ENCODE peak calls at places on chromosomes 6 and 20, in five cellular contexts. D, Q, O, L and C are unnamed samples.

GRCh38 chr6:111759836-111760785 is 113.1 kb downstream of the FYN start:
- DNase-seq in O (no peak), L (peak; percentile 94), Q (peak; percentile 71), D (no peak), C (no peak)

GRCh38 chr6:44784195-44784594 is 396.7 kb downstream of the CDC5L start:
- DNase-seq in Q (no peak), D (no peak), L (no peak), O (no peak), C (no peak)

GRCh38 chr6:36364669-36365479 is 22.6 kb downstream of the ETV7 start:
- DNase-seq in D (peak; percentile 64), O (no peak), Q (no peak), L (no peak), C (no peak)

GRCh38 chr6:109015185-109015584 is 79.5 kb downstream of the SESN1 start:
- DNase-seq in Q (no peak), D (no peak), L (no peak), O (no peak), C (no peak)

GRCh38 chr6:156687875-156688549 is 89.2 kb upstream of the ARID1B start:
- DNase-seq in D (peak; percentile 40), O (peak; percentile 64), Q (no peak), L (peak; percentile 45), C (peak; percentile 8)

GRCh38 chr20:58829531-58829941 is 21.2 kb downstream of the GNAS-AS1 start:
- DNase-seq in O (no peak), L (peak; percentile 18), Q (no peak), D (peak; percentile 50), C (no peak)

GRCh38 chr6:36123270-36124139 is 6.8 kb upstream of the MAPK13 start:
- DNase-seq in D (peak; percentile 86), O (peak; percentile 88), L (peak; percentile 80), Q (peak; percentile 33), C (peak; percentile 84)

GRCh38 chr20:54254596-54254995 is 46.7 kb downstream of the PFDN4 start:
- DNase-seq in Q (no peak), L (peak; percentile 30), O (no peak), D (no peak), C (no peak)

GRCh38 chr6:167090171-167090570 is 32.7 kb upstream of the CCR6 start:
- DNase-seq in O (no peak), Q (no peak), D (no peak), L (no peak), C (no peak)

GRCh38 chr6:155066371-155066770 is 71.3 kb downstream of the TIAM2 start:
- DNase-seq in O (no peak), L (peak; percentile 19), Q (peak; percentile 4), D (no peak), C (no peak)

GRCh38 chr6:49664817-49665216 is 28.2 kb upstream of the RHAG start:
- DNase-seq in L (no peak), D (no peak), O (no peak), Q (no peak), C (no peak)

GRCh38 chr20:32527052-32527446 is 58.1 kb downstream of the NOL4L start:
- DNase-seq in L (no peak), O (no peak), Q (no peak), D (no peak), C (no peak)

GRCh38 chr20:44426879-44427785 is 48.5 kb upstream of the TTPAL start:
- DNase-seq in D (no peak), O (no peak), Q (no peak), L (no peak), C (no peak)

GRCh38 chr6:35034411-35035171 is 106.5 kb downstream of the TCP11 start:
- DNase-seq in O (peak; percentile 89), L (peak; percentile 16), Q (no peak), D (peak; percentile 79), C (no peak)

GRCh38 chr6:90079555-90080490 is 185.6 kb downstream of the GJA10 start:
- DNase-seq in O (no peak), L (no peak), D (no peak), Q (no peak), C (no peak)

GRCh38 chr6:77124604-77125003 is 338.7 kb downstream of the HTR1B start:
- DNase-seq in Q (no peak), D (no peak), L (peak; percentile 2), O (no peak), C (no peak)

GRCh38 chr6:105321207-105321606 is 81.7 kb downstream of the PREP start:
- DNase-seq in L (no peak), D (peak; percentile 68), O (no peak), Q (no peak), C (no peak)

GRCh38 chr6:3231213-3232016 is 4.0 kb upstream of the TUBB2B start:
- DNase-seq in D (peak; percentile 94), O (peak; percentile 84), Q (peak; percentile 10), L (peak; percentile 54), C (peak; percentile 76)

GRCh38 chr6:84249724-84250123 is 22.3 kb upstream of the CEP162 start:
- DNase-seq in Q (no peak), D (no peak), O (no peak), L (peak; percentile 31), C (no peak)

GRCh38 chr6:22828179-22829062 is 259.1 kb downstream of the HDGFL1 start:
- DNase-seq in L (peak; percentile 94), D (peak; percentile 69), Q (peak; percentile 80), O (no peak), C (peak; percentile 22)

GRCh38 chr6:68642977-68643376 is 7.9 kb downstream of the ADGRB3 start:
- DNase-seq in O (no peak), Q (no peak), D (no peak), L (no peak), C (no peak)

GRCh38 chr20:24657878-24658620 is 188.6 kb downstream of the SYNDIG1 start:
- DNase-seq in Q (no peak), D (no peak), O (no peak), L (no peak), C (no peak)

GRCh38 chr6:3849681-3850450 is 693 bp downstream of the FAM50B start:
- DNase-seq in O (peak; percentile 75), Q (no peak), L (no peak), D (peak; percentile 55), C (no peak)

GRCh38 chr6:66421570-66421969 is 714.5 kb upstream of the EYS start:
- DNase-seq in D (no peak), O (no peak), L (no peak), Q (no peak), C (peak; percentile 30)

GRCh38 chr20:32278199-32278643 is 770 bp downstream of the KIF3B start:
- DNase-seq in D (no peak), Q (no peak), L (no peak), O (no peak), C (no peak)

GRCh38 chr6:26329763-26330511 is 35.1 kb upstream of the BTN3A2 start:
- DNase-seq in O (no peak), L (peak; percentile 69), Q (no peak), D (no peak), C (peak; percentile 44)

GRCh38 chr6:34281702-34282334 is 33.0 kb upstream of the SMIM29 start:
- DNase-seq in O (no peak), D (no peak), Q (no peak), L (no peak), C (no peak)

GRCh38 chr6:53691252-53691651 is 25.7 kb upstream of the KLHL31 start:
- DNase-seq in Q (no peak), D (no peak), L (no peak), O (no peak), C (no peak)

GRCh38 chr6:135667694-135668455 is 170.3 kb upstream of the AHI1 start:
- DNase-seq in L (peak; percentile 52), D (no peak), O (no peak), Q (no peak), C (peak; percentile 6)

GRCh38 chr6:53517021-53517420 is 27.9 kb downstream of the GCLC start:
- DNase-seq in D (no peak), O (no peak), Q (no peak), L (peak; percentile 39), C (no peak)

GRCh38 chr6:127749095-127749494 is 151.8 kb downstream of the THEMIS start:
- DNase-seq in D (no peak), O (no peak), L (no peak), Q (no peak), C (no peak)

GRCh38 chr6:118372413-118372812 is 175.7 kb upstream of the PLN start:
- DNase-seq in Q (no peak), O (no peak), D (no peak), L (peak; percentile 75), C (no peak)

DNA sequence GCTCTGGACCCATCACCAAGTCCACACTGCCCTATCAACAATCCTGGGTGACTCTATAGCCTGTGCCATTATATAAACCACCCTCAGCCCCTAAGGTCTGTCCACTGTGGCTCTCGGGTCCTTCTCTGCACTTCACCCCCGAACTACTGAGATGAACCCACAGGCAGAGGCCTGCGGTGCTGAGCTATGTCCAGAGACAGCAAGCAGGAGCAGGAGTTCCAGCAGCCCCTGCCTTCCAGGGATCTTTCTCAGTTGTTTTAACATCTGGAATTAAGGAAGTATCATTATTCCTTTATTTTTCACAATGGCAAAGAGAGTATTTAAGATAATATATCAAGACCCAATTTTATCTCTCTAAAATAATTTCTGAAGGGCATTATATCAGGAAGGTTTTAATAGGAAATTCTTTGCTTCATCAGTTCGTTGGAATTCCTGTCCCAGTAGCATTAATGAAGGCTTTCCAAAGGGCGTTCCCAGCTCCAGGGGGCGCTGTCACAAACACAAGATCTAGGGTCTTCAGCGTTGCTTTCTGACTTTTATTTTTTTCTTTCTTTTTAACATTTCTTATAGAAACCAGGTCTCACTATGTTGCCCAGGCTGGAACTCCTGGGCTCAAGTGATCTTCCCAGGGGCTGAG is 27.3 kb downstream of the RRBP1 start:
- DNase-seq in Q (peak; percentile 21), L (peak; percentile 64), D (peak; percentile 52), O (peak; percentile 55), C (peak; percentile 54)
- TF ChIP-seq CTCF in Q (peak; percentile 71), L (peak; percentile 70), D (peak; percentile 55), O (peak; percentile 63), C (peak; percentile 75)

GRCh38 chr6:130293800-130294199 is 71.0 kb upstream of the SAMD3 start:
- DNase-seq in D (peak; percentile 7), O (no peak), L (peak; percentile 77), Q (peak; percentile 44), C (peak; percentile 5)
- TF ChIP-seq CTCF in D (peak; percentile 13), O (peak; percentile 48), L (peak; percentile 83), Q (peak; percentile 80), C (peak; percentile 63)

GRCh38 chr20:40255368-40255767 is 433.7 kb downstream of the MAFB start:
- DNase-seq in D (no peak), Q (no peak), O (no peak), L (peak; percentile 62), C (no peak)
- TF ChIP-seq CTCF in D (peak; percentile 12), Q (peak; percentile 16), O (peak; percentile 22), L (peak; percentile 28), C (peak; percentile 39)

GRCh38 chr20:63362426-63363009 is 1.4 kb upstream of the CHRNA4 start:
- DNase-seq in D (no peak), Q (no peak), L (no peak), O (no peak), C (no peak)
- TF ChIP-seq CTCF in D (no peak), Q (no peak), L (no peak), O (no peak), C (no peak)

GRCh38 chr20:57683876-57684275 is 25.9 kb downstream of the PMEPA1 start:
- DNase-seq in O (no peak), L (no peak), D (no peak), Q (no peak), C (no peak)

GRCh38 chr20:57682184-57683038 is 27.4 kb downstream of the PMEPA1 start:
- DNase-seq in O (no peak), D (no peak), L (no peak), Q (no peak), C (no peak)

GRCh38 chr20:57679113-57679512 is 30.7 kb downstream of the PMEPA1 start:
- DNase-seq in L (no peak), D (no peak), O (no peak), Q (no peak), C (no peak)

GRCh38 chr20:57680131-57680716 is 29.6 kb downstream of the PMEPA1 start:
- DNase-seq in Q (no peak), O (no peak), L (no peak), D (no peak), C (no peak)

GRCh38 chr20:57680934-57681914 is 28.6 kb downstream of the PMEPA1 start:
- DNase-seq in Q (no peak), L (no peak), D (no peak), O (no peak), C (no peak)
- TF ChIP-seq CTCF in Q (no peak), L (no peak), D (no peak), O (no peak), C (no peak)